ENCODE peak calls at places on chromosomes 7 and 10, in seven cellular contexts. E is psoas muscle, D is lower lobe of right lung, C is kidney, V is body of pancreas, W is ovary, Q is Panc1. Y is an unnamed sample. For H3K4me1, the result is how much of the 10 kb centered on the place peaks cover.

GRCh38 chr7:151309306-151309705 is 32.3 kb upstream of the NUB1 start:
- DNase-seq in E (no peak), D (no peak), C (no peak), V (no peak), W (no peak), Q (no peak), Y (peak)

GRCh38 chr10:24153016-24153415 is 55.9 kb upstream of the KIAA1217 start:
- DNase-seq in E (no peak), D (no peak), C (no peak), V (no peak), W (no peak), Q (no peak), Y (no peak)

GRCh38 chr10:97124211-97124610 is 61.5 kb downstream of the SLIT1 start:
- DNase-seq in E (no peak), D (no peak), C (peak), V (no peak), W (no peak), Q (no peak), Y (no peak)

GRCh38 chr10:46287846-46288480 is 1.2 kb downstream of the ANTXRL start:
- DNase-seq in E (peak), D (no peak), C (no peak), V (no peak), W (no peak), Q (no peak), Y (no peak)

GRCh38 chr10:109205929-109206585 is 717.3 kb downstream of the XPNPEP1 start:
- DNase-seq in E (no peak), D (no peak), C (no peak), V (no peak), W (no peak), Q (peak), Y (no peak)

GRCh38 chr7:105003275-105003674 is 10.7 kb upstream of the KMT2E start:
- DNase-seq in E (peak), D (no peak), C (no peak), V (peak), W (no peak), Q (no peak), Y (peak)

GRCh38 chr7:137940656-137941518 is 61.0 kb downstream of the CREB3L2 start:
- DNase-seq in E (no peak), D (no peak), C (no peak), V (peak), W (no peak), Q (no peak), Y (no peak)

GRCh38 chr10:84842593-84842992 is 514.2 kb downstream of the CCSER2 start:
- DNase-seq in E (no peak), D (no peak), C (no peak), V (peak), W (no peak), Q (no peak), Y (no peak)

GRCh38 chr7:116984917-116985316 is 31.6 kb downstream of the ST7 start:
- DNase-seq in E (no peak), D (no peak), C (no peak), V (no peak), W (no peak), Q (no peak), Y (no peak)

GRCh38 chr7:47785923-47786556 is 162.2 kb downstream of the PKD1L1 start:
- DNase-seq in E (no peak), D (no peak), C (no peak), V (no peak), W (no peak), Q (no peak), Y (no peak)

GRCh38 chr7:47788083-47788482 is 160.2 kb downstream of the PKD1L1 start:
- DNase-seq in E (no peak), D (no peak), C (no peak), V (no peak), W (no peak), Q (no peak), Y (no peak)

GRCh38 chr7:47783456-47784240 is 164.6 kb downstream of the PKD1L1 start:
- DNase-seq in E (no peak), D (no peak), C (peak), V (peak), W (peak), Q (peak), Y (peak)

GRCh38 chr7:47787249-47788069 is 160.8 kb downstream of the PKD1L1 start:
- DNase-seq in E (no peak), D (no peak), C (no peak), V (no peak), W (no peak), Q (no peak), Y (peak)

GRCh38 chr7:47786557-47787248 is 161.6 kb downstream of the PKD1L1 start:
- DNase-seq in E (peak), D (no peak), C (peak), V (peak), W (peak), Q (peak), Y (peak)
- H3K4me1 ChIP-seq in E (under half), D (under half), C (under half), V (under half), W (under half), Q (half or more), Y (under half)

GRCh38 chr10:30434273-30435067 is 486 bp downstream of the MAP3K8 start:
- DNase-seq in E (peak), D (peak), C (peak), V (peak), W (peak), Q (no peak), Y (peak)
- H3K4me1 ChIP-seq in E (under half), D (half or more), C (under half), V (under half), W (under half), Q (under half), Y (under half)

DNA sequence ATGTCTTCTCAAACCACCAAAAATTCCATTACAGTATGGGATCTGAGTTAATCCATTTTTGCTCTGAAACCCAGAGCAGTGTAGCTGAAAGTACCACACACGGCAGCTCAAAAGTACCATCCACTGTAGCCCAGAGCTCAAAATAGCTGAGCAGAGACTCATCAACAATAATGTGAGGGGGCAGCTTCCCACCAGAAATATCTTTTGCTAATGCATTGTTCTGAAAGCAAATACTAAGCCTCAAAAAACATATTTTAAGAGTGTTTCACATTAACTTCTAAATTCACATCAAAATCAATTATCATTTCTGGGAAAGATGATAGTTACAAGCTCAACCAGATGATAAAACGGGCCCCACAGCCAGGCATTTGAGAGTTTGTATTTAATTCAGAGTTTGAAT is 73.7 kb downstream of the ABLIM1 start:
- DNase-seq in E (no peak), D (no peak), C (no peak), V (no peak), W (no peak), Q (no peak), Y (no peak)
- H3K4me1 ChIP-seq in E (under half), D (under half), C (under half), V (under half), W (under half), Q (under half), Y (under half)

GRCh38 chr10:26479766-26480492 is 41.8 kb downstream of the APBB1IP start:
- DNase-seq in E (no peak), D (no peak), C (no peak), V (no peak), W (no peak), Q (no peak), Y (no peak)
- H3K4me1 ChIP-seq in E (under half), D (under half), C (under half), V (under half), W (under half), Q (under half), Y (under half)

GRCh38 chr7:1019255-1019785 is 25.0 kb upstream of the GPR146 start:
- DNase-seq in E (peak), D (no peak), C (peak), V (no peak), W (no peak), Q (no peak), Y (no peak)
- H3K4me1 ChIP-seq in E (under half), D (under half), C (under half), V (under half), W (under half), Q (under half), Y (under half)

GRCh38 chr10:105434970-105435369 is 793.9 kb downstream of the SORCS3 start:
- DNase-seq in E (no peak), D (no peak), C (no peak), V (no peak), W (no peak), Q (no peak), Y (no peak)
- H3K4me1 ChIP-seq in E (under half), D (under half), C (under half), V (under half), W (under half), Q (under half), Y (under half)

GRCh38 chr10:69332278-69333010 is 54.1 kb downstream of the HK1 start:
- DNase-seq in E (no peak), D (no peak), C (peak), V (no peak), W (no peak), Q (no peak), Y (no peak)

GRCh38 chr10:69335063-69335587 is 56.8 kb downstream of the HK1 start:
- DNase-seq in E (peak), D (peak), C (peak), V (no peak), W (peak), Q (no peak), Y (peak)

GRCh38 chr10:69334258-69335062 is 56.2 kb downstream of the HK1 start:
- DNase-seq in E (no peak), D (no peak), C (peak), V (no peak), W (no peak), Q (no peak), Y (no peak)

GRCh38 chr10:69331161-69331560 is 52.9 kb downstream of the HK1 start:
- DNase-seq in E (no peak), D (no peak), C (peak), V (no peak), W (no peak), Q (no peak), Y (no peak)

GRCh38 chr10:69333205-69333604 is 54.9 kb downstream of the HK1 start:
- DNase-seq in E (peak), D (peak), C (peak), V (peak), W (no peak), Q (no peak), Y (no peak)
- H3K4me1 ChIP-seq in E (half or more), D (half or more), C (under half), V (under half), W (under half), Q (under half), Y (under half)

GRCh38 chr7:131083781-131084180 is 243.9 kb upstream of the MKLN1 start:
- DNase-seq in E (no peak), D (no peak), C (no peak), V (no peak), W (no peak), Q (no peak), Y (no peak)
- H3K4me1 ChIP-seq in E (half or more), D (half or more), C (under half), V (under half), W (under half), Q (under half), Y (under half)

Y was measured in adrenal gland.